ENCODE peak calls at places on chromosomes 7 and 10, in seven cellular contexts. U, K, E, D, S, L and F are unnamed samples.

GRCh38 chr10:119166111-119166500 is 592 bp upstream of the SFXN4 start:
- DNase-seq in L (no peak), U (peak; percentile 52), D (no peak), E (no peak), K (no peak), S (no peak), F (no peak)

GRCh38 chr10:108388716-108389115 is 1224.2 kb upstream of the SORCS1 start:
- DNase-seq in D (no peak), L (no peak), U (no peak), K (no peak), S (no peak), E (no peak), F (no peak)

GRCh38 chr10:133405272-133405671 is 11.3 kb downstream of the MTG1 start:
- DNase-seq in E (no peak), K (no peak), U (no peak), S (no peak), D (no peak), L (no peak), F (no peak)

GRCh38 chr7:16616122-16616521 is 29.4 kb downstream of the ANKMY2 start:
- DNase-seq in S (no peak), E (no peak), K (no peak), D (no peak), L (no peak), U (no peak), F (no peak)

GRCh38 chr10:13745271-13745670 is 158.5 kb downstream of the PRPF18 start:
- DNase-seq in S (no peak), K (no peak), E (no peak), D (no peak), L (no peak), U (no peak), F (no peak)

GRCh38 chr7:44143606-44144250 is 2.6 kb upstream of the MYL7 start:
- DNase-seq in E (no peak), U (peak; percentile 29), K (no peak), L (peak; percentile 15), S (no peak), D (no peak), F (no peak)

GRCh38 chr10:104642311-104643022 is 1.4 kb downstream of the SORCS3 start:
- DNase-seq in D (no peak), S (peak; percentile 81), L (no peak), K (peak; percentile 91), U (no peak), E (no peak), F (peak; percentile 78)

GRCh38 chr7:153017197-153017596 is 257.6 kb downstream of the ACTR3B start:
- DNase-seq in S (no peak), K (no peak), L (no peak), U (no peak), D (no peak), E (no peak), F (no peak)

GRCh38 chr10:128883126-128884060 is 583.6 kb upstream of the MGMT start:
- DNase-seq in L (no peak), E (no peak), K (no peak), U (no peak), S (no peak), D (no peak), F (no peak)

GRCh38 chr10:113027230-113027573 is 77.2 kb downstream of the TCF7L2 start:
- DNase-seq in U (no peak), D (no peak), E (no peak), L (no peak), K (no peak), S (no peak), F (no peak)

GRCh38 chr10:113029055-113029440 is 79.0 kb downstream of the TCF7L2 start:
- DNase-seq in L (no peak), E (no peak), S (no peak), D (peak; percentile 42), K (no peak), U (no peak), F (no peak)

GRCh38 chr10:113028393-113029054 is 78.5 kb downstream of the TCF7L2 start:
- DNase-seq in L (no peak), K (no peak), E (no peak), D (no peak), S (no peak), U (no peak), F (no peak)

GRCh38 chr10:113026679-113027078 is 76.6 kb downstream of the TCF7L2 start:
- DNase-seq in L (no peak), S (no peak), E (no peak), U (no peak), D (no peak), K (no peak), F (no peak)

GRCh38 chr10:113027574-113028392 is 77.7 kb downstream of the TCF7L2 start:
- DNase-seq in S (peak; percentile 43), K (no peak), D (no peak), E (no peak), L (no peak), U (no peak), F (no peak)
- TF ChIP-seq CTCF in S (no peak), K (no peak), D (no peak), E (no peak), L (no peak), U (no peak), F (no peak)

DNA sequence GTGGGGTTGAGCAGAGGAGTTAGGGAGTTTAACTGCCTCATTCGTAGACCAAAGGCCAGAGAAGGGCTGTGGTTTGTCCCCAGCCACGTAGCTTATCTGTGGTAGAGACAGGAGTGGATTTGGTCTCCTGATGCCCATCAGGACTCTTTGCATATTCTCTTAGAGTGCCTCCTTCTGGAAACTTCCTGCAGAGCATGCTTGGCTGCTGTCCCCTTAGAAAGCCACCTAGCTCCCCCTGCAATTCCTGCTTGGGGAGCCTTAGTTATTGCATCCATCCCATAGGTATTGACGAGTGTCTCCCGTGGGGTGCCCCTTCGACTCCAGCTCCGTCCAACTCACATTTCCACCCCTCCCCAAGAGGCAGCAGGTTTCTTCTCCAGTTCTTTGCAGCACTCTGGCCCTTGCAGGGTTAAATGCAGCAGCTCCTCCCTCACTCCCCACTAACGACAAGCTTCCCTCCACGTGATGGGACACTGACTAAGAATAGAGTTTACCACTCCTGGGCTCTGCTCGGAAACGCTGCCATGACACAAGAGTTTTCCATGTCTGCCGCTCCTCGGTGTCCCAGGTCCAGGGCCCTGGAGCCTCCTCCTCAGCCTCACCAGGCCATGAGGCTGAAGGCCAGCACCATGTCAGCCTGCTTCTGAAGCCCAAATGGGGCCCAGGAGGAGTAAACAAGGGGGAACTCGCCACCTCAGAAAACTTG is 147.8 kb upstream of the UNC5B start:
- DNase-seq in S (no peak), U (no peak), D (no peak), E (no peak), L (no peak), K (peak; percentile 84), F (no peak)
- TF ChIP-seq CTCF in S (no peak), U (no peak), D (no peak), E (peak; percentile 32), L (no peak), K (peak; percentile 27), F (no peak)

GRCh38 chr10:5293691-5294550 is 70.8 kb upstream of the UCN3 start:
- DNase-seq in D (peak; percentile 29), S (peak; percentile 65), U (peak; percentile 90), L (peak; percentile 68), K (peak; percentile 65), E (no peak), F (peak; percentile 69)
- TF ChIP-seq CTCF in D (peak; percentile 78), S (peak; percentile 55), U (peak; percentile 51), L (no peak), K (peak; percentile 59), E (peak; percentile 22), F (peak; percentile 66)

GRCh38 chr10:121113906-121114305 is 262.7 kb downstream of the WDR11 start:
- DNase-seq in U (no peak), S (no peak), K (no peak), L (no peak), D (no peak), E (no peak), F (no peak)

GRCh38 chr10:121115154-121115553 is 264.0 kb downstream of the WDR11 start:
- DNase-seq in L (no peak), K (no peak), S (no peak), D (no peak), E (no peak), U (no peak), F (no peak)

GRCh38 chr10:121113385-121113696 is 262.2 kb downstream of the WDR11 start:
- DNase-seq in D (no peak), K (no peak), L (no peak), S (no peak), E (no peak), U (no peak), F (no peak)

GRCh38 chr10:121110369-121110768 is 259.2 kb downstream of the WDR11 start:
- DNase-seq in L (no peak), E (no peak), S (no peak), D (no peak), U (no peak), K (no peak), F (no peak)

GRCh38 chr10:121112618-121113384 is 261.6 kb downstream of the WDR11 start:
- DNase-seq in L (no peak), U (no peak), E (no peak), D (no peak), K (no peak), S (no peak), F (no peak)
- TF ChIP-seq CTCF in L (no peak), U (no peak), E (no peak), D (no peak), K (peak; percentile 9), S (no peak), F (no peak)

GRCh38 chr10:124671486-124672075 is 72.6 kb downstream of the FAM53B start:
- DNase-seq in K (no peak), L (peak; percentile 86), U (no peak), S (no peak), D (no peak), E (no peak), F (no peak)
- TF ChIP-seq CTCF in K (peak; percentile 22), L (peak; percentile 29), U (peak; percentile 35), S (peak; percentile 40), D (peak; percentile 45), E (no peak), F (peak; percentile 33)

GRCh38 chr10:132397036-132397541 is at the start of gene PWWP2B:
- DNase-seq in D (no peak), S (no peak), L (peak; percentile 79), K (peak; percentile 69), U (peak; percentile 87), E (peak; percentile 39), F (no peak)

GRCh38 chr10:132395704-132396494 is 1.1 kb upstream of the PWWP2B start:
- DNase-seq in U (peak; percentile 91), D (no peak), E (no peak), S (peak; percentile 58), K (peak; percentile 84), L (peak; percentile 89), F (peak; percentile 70)

GRCh38 chr10:132394936-132395703 is 1.9 kb upstream of the PWWP2B start:
- DNase-seq in K (no peak), S (no peak), D (no peak), L (no peak), E (no peak), U (no peak), F (no peak)

GRCh38 chr10:132397671-132398565 is 918 bp downstream of the PWWP2B start:
- DNase-seq in E (peak; percentile 37), L (peak; percentile 72), S (no peak), U (peak; percentile 74), K (no peak), D (no peak), F (no peak)

DNA sequence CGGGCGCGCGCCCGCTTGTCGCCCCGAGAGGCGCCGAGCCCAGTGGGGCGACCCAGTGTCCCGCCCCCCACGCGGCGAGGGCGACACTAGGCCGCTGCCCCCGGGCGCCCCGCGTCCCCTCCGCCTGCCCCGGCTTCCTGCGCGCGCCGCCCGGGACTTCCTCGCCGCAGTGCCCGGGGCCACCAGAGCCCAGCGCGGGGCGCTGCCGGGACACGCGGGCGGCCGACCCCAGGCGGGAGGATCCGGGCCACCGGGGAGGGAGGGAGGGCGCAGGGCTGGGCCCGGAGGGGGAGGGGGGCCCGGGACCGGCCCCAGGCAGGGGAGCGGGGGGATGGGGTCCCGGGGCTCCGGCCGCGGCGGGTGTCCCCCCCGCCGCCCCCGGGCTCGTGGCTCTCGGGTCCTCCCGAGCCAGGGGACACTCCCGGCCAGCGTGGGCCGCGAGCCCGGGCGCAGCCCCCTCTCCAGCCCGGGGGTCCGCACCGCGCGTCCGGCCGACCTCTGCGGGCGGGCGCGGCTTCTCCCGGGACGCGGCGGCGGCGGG is 435 bp upstream of the PWWP2B start:
- DNase-seq in E (peak; percentile 46), L (peak; percentile 89), S (peak; percentile 53), U (peak; percentile 89), K (peak; percentile 86), D (no peak), F (peak; percentile 62)
- TF ChIP-seq CTCF in E (no peak), L (peak; percentile 38), S (peak; percentile 51), U (peak; percentile 20), K (no peak), D (peak; percentile 24), F (peak; percentile 55)